ENCODE peak calls at places on chromosomes 5 and 9, in seven cellular contexts. One of them, this sample, is unnamed.

GRCh38 chr5:76219636-76220035 is 136.5 kb downstream of the SV2C start:
- DNase-seq in adrenal gland: no peak
- DNase-seq in left ventricle myocardium inferior: no peak
- DNase-seq in GM12865: peak; percentile 3
- DNase-seq in adipocyte: no peak
- DNase-seq in mammary epithelial cell: no peak
- DNase-seq in HFF-Myc: no peak
- DNase-seq in this sample: no peak

GRCh38 chr9:36731068-36731467 is 158.4 kb downstream of the MELK start:
- DNase-seq in adrenal gland: no peak
- DNase-seq in GM12865: no peak
- DNase-seq in left ventricle myocardium inferior: no peak
- DNase-seq in mammary epithelial cell: no peak
- DNase-seq in adipocyte: no peak
- DNase-seq in HFF-Myc: no peak
- DNase-seq in this sample: no peak

GRCh38 chr9:12426198-12426864 is 266.9 kb upstream of the TYRP1 start:
- DNase-seq in adrenal gland: no peak
- DNase-seq in GM12865: no peak
- DNase-seq in adipocyte: peak; percentile 75
- DNase-seq in left ventricle myocardium inferior: no peak
- DNase-seq in mammary epithelial cell: no peak
- DNase-seq in HFF-Myc: no peak
- DNase-seq in this sample: no peak

GRCh38 chr5:141692919-141693848 is 11.2 kb upstream of the ARAP3 start:
- DNase-seq in mammary epithelial cell: no peak
- DNase-seq in GM12865: peak; percentile 18
- DNase-seq in adipocyte: no peak
- DNase-seq in left ventricle myocardium inferior: no peak
- DNase-seq in adrenal gland: no peak
- DNase-seq in HFF-Myc: no peak
- DNase-seq in this sample: no peak

GRCh38 chr9:88460583-88461332 is 72.5 kb downstream of the SPIN1 start:
- DNase-seq in adipocyte: no peak
- DNase-seq in adrenal gland: no peak
- DNase-seq in left ventricle myocardium inferior: no peak
- DNase-seq in mammary epithelial cell: peak; percentile 56
- DNase-seq in GM12865: no peak
- DNase-seq in HFF-Myc: no peak
- DNase-seq in this sample: no peak

GRCh38 chr5:55407059-55407684 is 99.4 kb downstream of the MTREX start:
- DNase-seq in left ventricle myocardium inferior: no peak
- DNase-seq in GM12865: peak; percentile 27
- DNase-seq in adipocyte: peak; percentile 70
- DNase-seq in HFF-Myc: peak; percentile 47
- DNase-seq in mammary epithelial cell: peak; percentile 23
- DNase-seq in adrenal gland: peak; percentile 21
- DNase-seq in this sample: no peak

GRCh38 chr5:108078345-108078744 is 303.6 kb downstream of the FBXL17 start:
- DNase-seq in left ventricle myocardium inferior: no peak
- DNase-seq in GM12865: no peak
- DNase-seq in adipocyte: no peak
- DNase-seq in HFF-Myc: no peak
- DNase-seq in adrenal gland: no peak
- DNase-seq in mammary epithelial cell: no peak
- DNase-seq in this sample: no peak

GRCh38 chr5:134175874-134176522 is 752 bp downstream of the SKP1 start:
- DNase-seq in GM12865: no peak
- DNase-seq in left ventricle myocardium inferior: peak; percentile 22
- DNase-seq in mammary epithelial cell: peak; percentile 39
- DNase-seq in adrenal gland: peak; percentile 53
- DNase-seq in adipocyte: peak; percentile 70
- DNase-seq in HFF-Myc: no peak
- DNase-seq in this sample: no peak

GRCh38 chr5:74017786-74018211 is 391.8 kb downstream of the ARHGEF28 start:
- DNase-seq in HFF-Myc: no peak
- DNase-seq in adrenal gland: peak; percentile 3
- DNase-seq in adipocyte: peak; percentile 36
- DNase-seq in left ventricle myocardium inferior: no peak
- DNase-seq in mammary epithelial cell: peak; percentile 94
- DNase-seq in GM12865: no peak
- DNase-seq in this sample: no peak

GRCh38 chr9:82466616-82467251 is 478.2 kb downstream of the SPATA31D1 start:
- DNase-seq in adipocyte: no peak
- DNase-seq in left ventricle myocardium inferior: no peak
- DNase-seq in HFF-Myc: no peak
- DNase-seq in GM12865: peak; percentile 70
- DNase-seq in mammary epithelial cell: no peak
- DNase-seq in adrenal gland: no peak
- DNase-seq in this sample: no peak

GRCh38 chr9:36543916-36544315 is 28.8 kb upstream of the MELK start:
- DNase-seq in adrenal gland: no peak
- DNase-seq in mammary epithelial cell: peak; percentile 62
- DNase-seq in left ventricle myocardium inferior: no peak
- DNase-seq in GM12865: no peak
- DNase-seq in adipocyte: peak; percentile 80
- DNase-seq in HFF-Myc: no peak
- DNase-seq in this sample: no peak

GRCh38 chr9:131999692-132000551 is 79.7 kb downstream of the MED27 start:
- DNase-seq in adrenal gland: no peak
- DNase-seq in mammary epithelial cell: peak; percentile 88
- DNase-seq in left ventricle myocardium inferior: no peak
- DNase-seq in HFF-Myc: peak; percentile 27
- DNase-seq in adipocyte: peak; percentile 29
- DNase-seq in GM12865: no peak
- DNase-seq in this sample: no peak

GRCh38 chr9:96021616-96022444 is 146.3 kb downstream of the ERCC6L2 start:
- DNase-seq in HFF-Myc: no peak
- DNase-seq in left ventricle myocardium inferior: peak; percentile 25
- DNase-seq in mammary epithelial cell: no peak
- DNase-seq in GM12865: no peak
- DNase-seq in adipocyte: peak; percentile 33
- DNase-seq in adrenal gland: no peak
- DNase-seq in this sample: peak; percentile 67

GRCh38 chr5:138720840-138721239 is 32.4 kb upstream of the CTNNA1 start:
- DNase-seq in adrenal gland: no peak
- DNase-seq in adipocyte: no peak
- DNase-seq in left ventricle myocardium inferior: no peak
- DNase-seq in HFF-Myc: no peak
- DNase-seq in GM12865: no peak
- DNase-seq in mammary epithelial cell: no peak
- DNase-seq in this sample: no peak

GRCh38 chr5:168301593-168302388 is 10.3 kb downstream of the WWC1 start:
- DNase-seq in left ventricle myocardium inferior: no peak
- DNase-seq in adrenal gland: no peak
- DNase-seq in GM12865: no peak
- DNase-seq in adipocyte: peak; percentile 12
- DNase-seq in mammary epithelial cell: peak; percentile 77
- DNase-seq in HFF-Myc: no peak
- DNase-seq in this sample: no peak

GRCh38 chr9:306907-307306 is 92.2 kb downstream of the DOCK8 start:
- DNase-seq in adipocyte: no peak
- DNase-seq in GM12865: peak; percentile 46
- DNase-seq in left ventricle myocardium inferior: no peak
- DNase-seq in HFF-Myc: no peak
- DNase-seq in adrenal gland: peak; percentile 52
- DNase-seq in mammary epithelial cell: no peak
- DNase-seq in this sample: no peak

GRCh38 chr9:303502-303901 is 88.8 kb downstream of the DOCK8 start:
- DNase-seq in mammary epithelial cell: no peak
- DNase-seq in GM12865: no peak
- DNase-seq in left ventricle myocardium inferior: no peak
- DNase-seq in adipocyte: no peak
- DNase-seq in adrenal gland: no peak
- DNase-seq in HFF-Myc: no peak
- DNase-seq in this sample: no peak

GRCh38 chr9:304106-304505 is 89.4 kb downstream of the DOCK8 start:
- DNase-seq in adrenal gland: no peak
- DNase-seq in left ventricle myocardium inferior: no peak
- DNase-seq in GM12865: no peak
- DNase-seq in HFF-Myc: no peak
- DNase-seq in mammary epithelial cell: no peak
- DNase-seq in adipocyte: no peak
- DNase-seq in this sample: no peak

GRCh38 chr9:304519-305185 is 90.0 kb downstream of the DOCK8 start:
- DNase-seq in adrenal gland: no peak
- DNase-seq in GM12865: no peak
- DNase-seq in left ventricle myocardium inferior: no peak
- DNase-seq in mammary epithelial cell: peak; percentile 82
- DNase-seq in HFF-Myc: no peak
- DNase-seq in adipocyte: no peak
- DNase-seq in this sample: no peak
- H3K4me3 ChIP-seq in adrenal gland: no peak overlapping the region
- H3K4me3 ChIP-seq in GM12865: no peak overlapping the region
- H3K4me3 ChIP-seq in left ventricle myocardium inferior: no peak overlapping the region
- H3K4me3 ChIP-seq in mammary epithelial cell: peak overlapping the region; percentile 1
- H3K4me3 ChIP-seq in HFF-Myc: no peak overlapping the region
- H3K4me3 ChIP-seq in adipocyte: no peak overlapping the region
- H3K4me3 ChIP-seq in this sample: peak overlapping the region; percentile 10

DNA sequence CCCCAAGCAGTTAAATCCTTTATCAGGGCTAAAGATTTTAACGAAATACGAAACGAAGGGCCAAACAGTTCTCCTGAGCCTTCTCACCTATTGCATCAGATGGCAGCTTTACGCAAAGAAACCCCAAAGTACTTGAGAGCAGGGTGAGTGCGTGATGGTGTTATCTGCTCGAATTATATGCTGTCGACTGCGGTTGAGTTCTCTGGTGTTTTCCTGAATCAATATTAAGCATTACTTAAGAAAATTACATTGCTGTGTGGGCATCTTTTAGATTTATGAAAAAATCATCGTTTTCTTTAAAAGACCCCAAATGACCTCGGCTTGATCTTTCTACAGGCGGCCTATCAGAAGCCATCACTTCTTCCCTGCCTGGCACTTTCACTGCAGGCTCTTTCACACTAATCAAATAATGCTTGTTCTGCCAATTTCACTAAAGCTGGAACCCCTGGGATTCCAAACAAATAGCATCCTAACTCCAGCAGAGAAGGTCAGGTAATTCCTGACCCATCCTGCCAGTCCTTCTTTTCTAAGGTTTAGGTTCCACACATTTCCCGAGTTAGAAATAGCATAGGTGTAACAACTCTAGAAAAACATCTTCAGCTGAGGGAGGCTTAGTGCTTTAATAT is 1.7 kb downstream of the UBE2QL1 start:
- DNase-seq in adipocyte: no peak
- DNase-seq in HFF-Myc: no peak
- DNase-seq in left ventricle myocardium inferior: no peak
- DNase-seq in mammary epithelial cell: no peak
- DNase-seq in adrenal gland: no peak
- DNase-seq in GM12865: no peak
- DNase-seq in this sample: no peak
- H3K4me3 ChIP-seq in adipocyte: no peak overlapping the region
- H3K4me3 ChIP-seq in HFF-Myc: no peak overlapping the region
- H3K4me3 ChIP-seq in left ventricle myocardium inferior: peak overlapping the region; percentile 71
- H3K4me3 ChIP-seq in mammary epithelial cell: no peak overlapping the region
- H3K4me3 ChIP-seq in adrenal gland: no peak overlapping the region
- H3K4me3 ChIP-seq in GM12865: no peak overlapping the region
- H3K4me3 ChIP-seq in this sample: no peak overlapping the region

GRCh38 chr9:114893221-114893620 is 37.2 kb downstream of the TNFSF8 start:
- DNase-seq in GM12865: no peak
- DNase-seq in adrenal gland: no peak
- DNase-seq in HFF-Myc: no peak
- DNase-seq in adipocyte: no peak
- DNase-seq in left ventricle myocardium inferior: no peak
- DNase-seq in mammary epithelial cell: no peak
- DNase-seq in this sample: no peak

GRCh38 chr9:114894206-114894605 is 36.2 kb downstream of the TNFSF8 start:
- DNase-seq in mammary epithelial cell: no peak
- DNase-seq in adipocyte: peak; percentile 38
- DNase-seq in adrenal gland: no peak
- DNase-seq in HFF-Myc: no peak
- DNase-seq in left ventricle myocardium inferior: no peak
- DNase-seq in GM12865: no peak
- DNase-seq in this sample: no peak

GRCh38 chr9:114894801-114895433 is 35.5 kb downstream of the TNFSF8 start:
- DNase-seq in adipocyte: peak; percentile 95
- DNase-seq in left ventricle myocardium inferior: no peak
- DNase-seq in mammary epithelial cell: peak; percentile 88
- DNase-seq in HFF-Myc: peak; percentile 92
- DNase-seq in GM12865: no peak
- DNase-seq in adrenal gland: peak; percentile 23
- DNase-seq in this sample: no peak

GRCh38 chr9:114895605-114896004 is 34.8 kb downstream of the TNFSF8 start:
- DNase-seq in left ventricle myocardium inferior: no peak
- DNase-seq in HFF-Myc: no peak
- DNase-seq in adrenal gland: no peak
- DNase-seq in adipocyte: peak; percentile 62
- DNase-seq in mammary epithelial cell: no peak
- DNase-seq in GM12865: no peak
- DNase-seq in this sample: no peak

DNA sequence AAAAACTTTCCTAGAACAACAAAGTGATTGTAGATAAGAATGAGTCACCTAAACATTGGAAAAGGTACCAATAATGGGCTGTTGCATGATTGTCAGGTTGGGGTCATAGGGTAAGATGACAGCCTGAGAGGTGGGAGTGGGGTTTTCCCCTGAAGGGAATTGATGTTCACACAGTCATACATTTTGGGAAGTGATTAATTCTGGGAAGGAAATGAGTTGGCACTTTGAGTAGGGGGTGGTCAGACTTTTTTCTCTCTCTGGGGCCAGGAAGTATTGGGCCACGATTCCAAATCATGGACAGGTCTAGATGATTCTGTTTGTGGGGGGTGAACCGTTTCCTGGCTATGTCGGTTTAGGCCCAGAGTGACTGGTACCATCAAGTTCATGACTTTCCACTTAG is 36.8 kb downstream of the TNFSF8 start:
- DNase-seq in mammary epithelial cell: peak; percentile 50
- DNase-seq in HFF-Myc: no peak
- DNase-seq in adipocyte: no peak
- DNase-seq in left ventricle myocardium inferior: no peak
- DNase-seq in GM12865: no peak
- DNase-seq in adrenal gland: no peak
- DNase-seq in this sample: no peak
- H3K4me3 ChIP-seq in mammary epithelial cell: no peak overlapping the region
- H3K4me3 ChIP-seq in HFF-Myc: no peak overlapping the region
- H3K4me3 ChIP-seq in adipocyte: no peak overlapping the region
- H3K4me3 ChIP-seq in left ventricle myocardium inferior: no peak overlapping the region
- H3K4me3 ChIP-seq in GM12865: no peak overlapping the region
- H3K4me3 ChIP-seq in adrenal gland: no peak overlapping the region
- H3K4me3 ChIP-seq in this sample: no peak overlapping the region

GRCh38 chr9:128093016-128093415 is 25.0 kb downstream of the SLC25A25 start:
- DNase-seq in HFF-Myc: no peak
- DNase-seq in adrenal gland: no peak
- DNase-seq in adipocyte: no peak
- DNase-seq in mammary epithelial cell: no peak
- DNase-seq in left ventricle myocardium inferior: no peak
- DNase-seq in GM12865: no peak
- DNase-seq in this sample: no peak

GRCh38 chr9:128094950-128095544 is 27.0 kb downstream of the SLC25A25 start:
- DNase-seq in left ventricle myocardium inferior: no peak
- DNase-seq in GM12865: no peak
- DNase-seq in adrenal gland: peak; percentile 49
- DNase-seq in mammary epithelial cell: no peak
- DNase-seq in adipocyte: no peak
- DNase-seq in HFF-Myc: no peak
- DNase-seq in this sample: no peak

GRCh38 chr9:128096614-128097013 is 28.6 kb downstream of the SLC25A25 start:
- DNase-seq in left ventricle myocardium inferior: no peak
- DNase-seq in HFF-Myc: no peak
- DNase-seq in GM12865: no peak
- DNase-seq in mammary epithelial cell: no peak
- DNase-seq in adipocyte: no peak
- DNase-seq in adrenal gland: no peak
- DNase-seq in this sample: no peak

GRCh38 chr9:128092199-128092977 is 24.4 kb downstream of the SLC25A25 start:
- DNase-seq in adrenal gland: no peak
- DNase-seq in HFF-Myc: no peak
- DNase-seq in mammary epithelial cell: no peak
- DNase-seq in adipocyte: no peak
- DNase-seq in GM12865: no peak
- DNase-seq in left ventricle myocardium inferior: no peak
- DNase-seq in this sample: peak; percentile 58

GRCh38 chr9:128094166-128094949 is 26.3 kb downstream of the SLC25A25 start:
- DNase-seq in adrenal gland: peak; percentile 98
- DNase-seq in HFF-Myc: peak; percentile 92
- DNase-seq in left ventricle myocardium inferior: peak; percentile 88
- DNase-seq in GM12865: peak; percentile 82
- DNase-seq in mammary epithelial cell: peak; percentile 99
- DNase-seq in adipocyte: peak; percentile 99
- DNase-seq in this sample: peak; percentile 92
- H3K4me3 ChIP-seq in adrenal gland: peak overlapping the region; percentile 18
- H3K4me3 ChIP-seq in HFF-Myc: peak overlapping the region; percentile 27
- H3K4me3 ChIP-seq in left ventricle myocardium inferior: peak overlapping the region; percentile 54
- H3K4me3 ChIP-seq in GM12865: no peak overlapping the region
- H3K4me3 ChIP-seq in mammary epithelial cell: peak overlapping the region; percentile 34
- H3K4me3 ChIP-seq in adipocyte: peak overlapping the region; percentile 76
- H3K4me3 ChIP-seq in this sample: peak overlapping the region; percentile 15